ENCODE peak calls at places on chromosomes 2 and 18, in ten cellular contexts. One of them, this sample, is unnamed.

GRCh38 chr2:1738646-1739302 is 5.5 kb downstream of the PXDN start:
- DNase-seq in trophoblast cell: no peak
- DNase-seq in left lung: no peak
- DNase-seq in SK-N-MC: no peak
- DNase-seq in heart left ventricle: no peak
- DNase-seq in ovary: no peak
- DNase-seq in CD8-positive, alpha-beta memory T cell: no peak
- DNase-seq in GM23248: no peak
- DNase-seq in IMR-90: no peak
- DNase-seq in thoracic aorta: no peak
- DNase-seq in this sample: peak; percentile 63

GRCh38 chr2:101190753-101191516 is 39.8 kb upstream of the TBC1D8 start:
- DNase-seq in IMR-90: no peak
- DNase-seq in heart left ventricle: no peak
- DNase-seq in left lung: no peak
- DNase-seq in ovary: no peak
- DNase-seq in CD8-positive, alpha-beta memory T cell: no peak
- DNase-seq in trophoblast cell: peak; percentile 18
- DNase-seq in thoracic aorta: no peak
- DNase-seq in GM23248: peak; percentile 19
- DNase-seq in SK-N-MC: no peak
- DNase-seq in this sample: no peak

GRCh38 chr18:33113421-33113820 is 327.1 kb downstream of the CCDC178 start:
- DNase-seq in left lung: no peak
- DNase-seq in GM23248: no peak
- DNase-seq in IMR-90: no peak
- DNase-seq in heart left ventricle: no peak
- DNase-seq in ovary: no peak
- DNase-seq in trophoblast cell: no peak
- DNase-seq in CD8-positive, alpha-beta memory T cell: no peak
- DNase-seq in thoracic aorta: no peak
- DNase-seq in SK-N-MC: no peak
- DNase-seq in this sample: no peak

GRCh38 chr2:235793163-235793752 is 299.4 kb downstream of the AGAP1 start:
- DNase-seq in CD8-positive, alpha-beta memory T cell: no peak
- DNase-seq in trophoblast cell: no peak
- DNase-seq in GM23248: peak; percentile 69
- DNase-seq in left lung: no peak
- DNase-seq in SK-N-MC: no peak
- DNase-seq in ovary: no peak
- DNase-seq in IMR-90: peak; percentile 24
- DNase-seq in heart left ventricle: peak; percentile 61
- DNase-seq in thoracic aorta: no peak
- DNase-seq in this sample: no peak

GRCh38 chr2:133531382-133531781 is 36.9 kb downstream of the NCKAP5 start:
- DNase-seq in left lung: no peak
- DNase-seq in GM23248: no peak
- DNase-seq in trophoblast cell: no peak
- DNase-seq in heart left ventricle: no peak
- DNase-seq in CD8-positive, alpha-beta memory T cell: no peak
- DNase-seq in ovary: no peak
- DNase-seq in IMR-90: no peak
- DNase-seq in thoracic aorta: no peak
- DNase-seq in SK-N-MC: no peak
- DNase-seq in this sample: no peak

GRCh38 chr2:112846056-112846455 is 9.5 kb upstream of the IL1B start:
- DNase-seq in heart left ventricle: no peak
- DNase-seq in GM23248: no peak
- DNase-seq in left lung: no peak
- DNase-seq in SK-N-MC: no peak
- DNase-seq in ovary: no peak
- DNase-seq in CD8-positive, alpha-beta memory T cell: no peak
- DNase-seq in thoracic aorta: no peak
- DNase-seq in IMR-90: no peak
- DNase-seq in trophoblast cell: no peak
- DNase-seq in this sample: no peak

GRCh38 chr2:60629801-60630385 is 76.4 kb upstream of the BCL11A start:
- DNase-seq in CD8-positive, alpha-beta memory T cell: no peak
- DNase-seq in thoracic aorta: no peak
- DNase-seq in trophoblast cell: no peak
- DNase-seq in heart left ventricle: no peak
- DNase-seq in SK-N-MC: no peak
- DNase-seq in ovary: no peak
- DNase-seq in left lung: no peak
- DNase-seq in GM23248: peak; percentile 30
- DNase-seq in IMR-90: no peak
- DNase-seq in this sample: no peak

GRCh38 chr2:26758790-26759321 is 5.2 kb upstream of the SLC35F6 start:
- DNase-seq in SK-N-MC: no peak
- DNase-seq in left lung: no peak
- DNase-seq in ovary: no peak
- DNase-seq in GM23248: no peak
- DNase-seq in heart left ventricle: no peak
- DNase-seq in trophoblast cell: no peak
- DNase-seq in thoracic aorta: no peak
- DNase-seq in IMR-90: peak; percentile 39
- DNase-seq in CD8-positive, alpha-beta memory T cell: no peak
- DNase-seq in this sample: no peak

GRCh38 chr2:120552800-120553471 is 182.7 kb upstream of the GLI2 start:
- DNase-seq in left lung: peak; percentile 90
- DNase-seq in heart left ventricle: peak; percentile 94
- DNase-seq in IMR-90: peak; percentile 23
- DNase-seq in SK-N-MC: no peak
- DNase-seq in CD8-positive, alpha-beta memory T cell: no peak
- DNase-seq in trophoblast cell: peak; percentile 80
- DNase-seq in thoracic aorta: peak; percentile 40
- DNase-seq in ovary: peak; percentile 59
- DNase-seq in GM23248: peak; percentile 64
- DNase-seq in this sample: peak; percentile 43

GRCh38 chr2:241540391-241540765 is 18.2 kb upstream of the BOK start:
- DNase-seq in SK-N-MC: no peak
- DNase-seq in GM23248: no peak
- DNase-seq in ovary: no peak
- DNase-seq in trophoblast cell: no peak
- DNase-seq in CD8-positive, alpha-beta memory T cell: no peak
- DNase-seq in left lung: peak; percentile 82
- DNase-seq in heart left ventricle: no peak
- DNase-seq in IMR-90: no peak
- DNase-seq in thoracic aorta: no peak
- DNase-seq in this sample: peak; percentile 67

GRCh38 chr18:36572135-36572856 is 256.5 kb downstream of the TPGS2 start:
- DNase-seq in ovary: peak; percentile 31
- DNase-seq in thoracic aorta: no peak
- DNase-seq in GM23248: peak; percentile 76
- DNase-seq in trophoblast cell: peak; percentile 17
- DNase-seq in heart left ventricle: peak; percentile 39
- DNase-seq in CD8-positive, alpha-beta memory T cell: no peak
- DNase-seq in IMR-90: peak; percentile 49
- DNase-seq in left lung: no peak
- DNase-seq in SK-N-MC: no peak
- DNase-seq in this sample: no peak

GRCh38 chr2:173866858-173867620 is 98.1 kb downstream of the SP3 start:
- DNase-seq in ovary: no peak
- DNase-seq in SK-N-MC: no peak
- DNase-seq in left lung: no peak
- DNase-seq in CD8-positive, alpha-beta memory T cell: no peak
- DNase-seq in heart left ventricle: peak; percentile 41
- DNase-seq in GM23248: peak; percentile 29
- DNase-seq in trophoblast cell: no peak
- DNase-seq in thoracic aorta: no peak
- DNase-seq in IMR-90: no peak
- DNase-seq in this sample: no peak

GRCh38 chr18:44782617-44783016 is 101.9 kb downstream of the SETBP1 start:
- DNase-seq in GM23248: no peak
- DNase-seq in heart left ventricle: no peak
- DNase-seq in thoracic aorta: no peak
- DNase-seq in ovary: no peak
- DNase-seq in IMR-90: no peak
- DNase-seq in SK-N-MC: no peak
- DNase-seq in left lung: no peak
- DNase-seq in CD8-positive, alpha-beta memory T cell: no peak
- DNase-seq in trophoblast cell: no peak
- DNase-seq in this sample: no peak

GRCh38 chr2:204274991-204275390 is 270.3 kb upstream of the PARD3B start:
- DNase-seq in ovary: no peak
- DNase-seq in CD8-positive, alpha-beta memory T cell: no peak
- DNase-seq in GM23248: no peak
- DNase-seq in thoracic aorta: no peak
- DNase-seq in SK-N-MC: no peak
- DNase-seq in trophoblast cell: no peak
- DNase-seq in heart left ventricle: no peak
- DNase-seq in IMR-90: no peak
- DNase-seq in left lung: no peak
- DNase-seq in this sample: no peak

GRCh38 chr2:25380586-25381360 is 39.0 kb upstream of the DNMT3A start:
- DNase-seq in thoracic aorta: no peak
- DNase-seq in trophoblast cell: peak; percentile 46
- DNase-seq in IMR-90: no peak
- DNase-seq in heart left ventricle: no peak
- DNase-seq in CD8-positive, alpha-beta memory T cell: no peak
- DNase-seq in ovary: no peak
- DNase-seq in SK-N-MC: no peak
- DNase-seq in GM23248: no peak
- DNase-seq in left lung: no peak
- DNase-seq in this sample: no peak

GRCh38 chr2:205193121-205193520 is 489.2 kb upstream of the NRP2 start:
- DNase-seq in trophoblast cell: no peak
- DNase-seq in IMR-90: no peak
- DNase-seq in ovary: no peak
- DNase-seq in left lung: no peak
- DNase-seq in heart left ventricle: no peak
- DNase-seq in thoracic aorta: no peak
- DNase-seq in GM23248: no peak
- DNase-seq in SK-N-MC: no peak
- DNase-seq in CD8-positive, alpha-beta memory T cell: no peak
- DNase-seq in this sample: no peak

GRCh38 chr2:149363953-149364352 is 33.6 kb downstream of the LYPD6 start:
- DNase-seq in GM23248: peak; percentile 27
- DNase-seq in heart left ventricle: no peak
- DNase-seq in left lung: no peak
- DNase-seq in ovary: no peak
- DNase-seq in thoracic aorta: no peak
- DNase-seq in CD8-positive, alpha-beta memory T cell: no peak
- DNase-seq in SK-N-MC: no peak
- DNase-seq in IMR-90: no peak
- DNase-seq in trophoblast cell: no peak
- DNase-seq in this sample: no peak

GRCh38 chr2:106193491-106193976 is 567 bp downstream of the UXS1 start:
- DNase-seq in IMR-90: no peak
- DNase-seq in GM23248: peak; percentile 57
- DNase-seq in left lung: peak; percentile 89
- DNase-seq in SK-N-MC: no peak
- DNase-seq in ovary: no peak
- DNase-seq in trophoblast cell: no peak
- DNase-seq in thoracic aorta: no peak
- DNase-seq in CD8-positive, alpha-beta memory T cell: peak; percentile 23
- DNase-seq in heart left ventricle: peak; percentile 56
- DNase-seq in this sample: no peak

GRCh38 chr2:169038338-169038757 is 7.2 kb upstream of the ABCB11 start:
- DNase-seq in CD8-positive, alpha-beta memory T cell: no peak
- DNase-seq in trophoblast cell: no peak
- DNase-seq in IMR-90: no peak
- DNase-seq in ovary: no peak
- DNase-seq in thoracic aorta: no peak
- DNase-seq in GM23248: peak; percentile 7
- DNase-seq in left lung: no peak
- DNase-seq in SK-N-MC: no peak
- DNase-seq in heart left ventricle: no peak
- DNase-seq in this sample: no peak

GRCh38 chr2:3659447-3660432 is 1.7 kb downstream of the ALLC start:
- DNase-seq in CD8-positive, alpha-beta memory T cell: no peak
- DNase-seq in ovary: no peak
- DNase-seq in thoracic aorta: no peak
- DNase-seq in left lung: no peak
- DNase-seq in heart left ventricle: peak; percentile 79
- DNase-seq in SK-N-MC: no peak
- DNase-seq in GM23248: no peak
- DNase-seq in IMR-90: peak; percentile 38
- DNase-seq in trophoblast cell: no peak
- DNase-seq in this sample: no peak

GRCh38 chr2:74522516-74522915 is 3.5 kb downstream of the DQX1 start:
- DNase-seq in heart left ventricle: no peak
- DNase-seq in IMR-90: no peak
- DNase-seq in CD8-positive, alpha-beta memory T cell: no peak
- DNase-seq in ovary: no peak
- DNase-seq in GM23248: no peak
- DNase-seq in left lung: no peak
- DNase-seq in trophoblast cell: no peak
- DNase-seq in SK-N-MC: no peak
- DNase-seq in thoracic aorta: no peak
- DNase-seq in this sample: no peak

GRCh38 chr18:4125246-4125938 is 329.7 kb downstream of the DLGAP1 start:
- DNase-seq in SK-N-MC: no peak
- DNase-seq in heart left ventricle: peak; percentile 40
- DNase-seq in IMR-90: no peak
- DNase-seq in GM23248: peak; percentile 66
- DNase-seq in left lung: no peak
- DNase-seq in ovary: no peak
- DNase-seq in trophoblast cell: no peak
- DNase-seq in thoracic aorta: no peak
- DNase-seq in CD8-positive, alpha-beta memory T cell: no peak
- DNase-seq in this sample: no peak
- H3K27ac ChIP-seq in SK-N-MC: no peak overlapping the region
- H3K27ac ChIP-seq in heart left ventricle: no peak overlapping the region
- H3K27ac ChIP-seq in IMR-90: no peak overlapping the region
- H3K27ac ChIP-seq in GM23248: no peak overlapping the region
- H3K27ac ChIP-seq in left lung: no peak overlapping the region
- H3K27ac ChIP-seq in ovary: no peak overlapping the region
- H3K27ac ChIP-seq in trophoblast cell: no peak overlapping the region
- H3K27ac ChIP-seq in thoracic aorta: no peak overlapping the region
- H3K27ac ChIP-seq in CD8-positive, alpha-beta memory T cell: no peak overlapping the region
- H3K27ac ChIP-seq in this sample: peak overlapping the region; percentile 5

GRCh38 chr2:95270541-95271081 is 3.6 kb upstream of the PROM2 start:
- DNase-seq in SK-N-MC: no peak
- DNase-seq in CD8-positive, alpha-beta memory T cell: no peak
- DNase-seq in trophoblast cell: no peak
- DNase-seq in ovary: peak; percentile 2
- DNase-seq in GM23248: no peak
- DNase-seq in thoracic aorta: no peak
- DNase-seq in left lung: peak; percentile 51
- DNase-seq in IMR-90: no peak
- DNase-seq in heart left ventricle: no peak
- DNase-seq in this sample: no peak
- H3K9me3 ChIP-seq in SK-N-MC: no peaks in the 10 kb centered on the region
- H3K9me3 ChIP-seq in CD8-positive, alpha-beta memory T cell: no peaks in the 10 kb centered on the region
- H3K9me3 ChIP-seq in trophoblast cell: no peaks in the 10 kb centered on the region
- H3K9me3 ChIP-seq in ovary: no peaks in the 10 kb centered on the region
- H3K9me3 ChIP-seq in GM23248: no peaks in the 10 kb centered on the region
- H3K9me3 ChIP-seq in thoracic aorta: no peaks in the 10 kb centered on the region
- H3K9me3 ChIP-seq in left lung: no peaks in the 10 kb centered on the region
- H3K9me3 ChIP-seq in IMR-90: peaks cover 2% of the 10 kb centered on the region
- H3K9me3 ChIP-seq in heart left ventricle: no peaks in the 10 kb centered on the region
- H3K9me3 ChIP-seq in this sample: no peaks in the 10 kb centered on the region

GRCh38 chr2:237471457-237472186 is 15.4 kb upstream of the MLPH start:
- DNase-seq in CD8-positive, alpha-beta memory T cell: no peak
- DNase-seq in left lung: no peak
- DNase-seq in IMR-90: peak; percentile 68
- DNase-seq in SK-N-MC: no peak
- DNase-seq in thoracic aorta: no peak
- DNase-seq in heart left ventricle: peak; percentile 75
- DNase-seq in trophoblast cell: no peak
- DNase-seq in GM23248: peak; percentile 85
- DNase-seq in ovary: no peak
- DNase-seq in this sample: no peak
- H3K27ac ChIP-seq in CD8-positive, alpha-beta memory T cell: no peak overlapping the region
- H3K27ac ChIP-seq in left lung: no peak overlapping the region
- H3K27ac ChIP-seq in IMR-90: no peak overlapping the region
- H3K27ac ChIP-seq in SK-N-MC: no peak overlapping the region
- H3K27ac ChIP-seq in thoracic aorta: no peak overlapping the region
- H3K27ac ChIP-seq in heart left ventricle: peak overlapping the region; percentile 1
- H3K27ac ChIP-seq in trophoblast cell: no peak overlapping the region
- H3K27ac ChIP-seq in GM23248: no peak overlapping the region
- H3K27ac ChIP-seq in ovary: no peak overlapping the region
- H3K27ac ChIP-seq in this sample: no peak overlapping the region

GRCh38 chr2:7634370-7634769 is 717.2 kb downstream of the RNF144A start:
- DNase-seq in SK-N-MC: no peak
- DNase-seq in CD8-positive, alpha-beta memory T cell: no peak
- DNase-seq in IMR-90: no peak
- DNase-seq in GM23248: no peak
- DNase-seq in ovary: no peak
- DNase-seq in left lung: no peak
- DNase-seq in trophoblast cell: no peak
- DNase-seq in heart left ventricle: no peak
- DNase-seq in thoracic aorta: no peak
- DNase-seq in this sample: no peak
- H3K9me3 ChIP-seq in SK-N-MC: no peaks in the 10 kb centered on the region
- H3K9me3 ChIP-seq in CD8-positive, alpha-beta memory T cell: no peaks in the 10 kb centered on the region
- H3K9me3 ChIP-seq in IMR-90: peaks cover 3% of the 10 kb centered on the region
- H3K9me3 ChIP-seq in GM23248: no peaks in the 10 kb centered on the region
- H3K9me3 ChIP-seq in ovary: no peaks in the 10 kb centered on the region
- H3K9me3 ChIP-seq in left lung: no peaks in the 10 kb centered on the region
- H3K9me3 ChIP-seq in trophoblast cell: peaks cover 2% of the 10 kb centered on the region
- H3K9me3 ChIP-seq in heart left ventricle: no peaks in the 10 kb centered on the region
- H3K9me3 ChIP-seq in thoracic aorta: no peaks in the 10 kb centered on the region
- H3K9me3 ChIP-seq in this sample: no peaks in the 10 kb centered on the region